ENCODE peak calls at places on chromosomes 16 and 17, in four cellular contexts. B is HepG2, S is H1, C is GM12878. Z is an unnamed sample.

GRCh38 chr17:376936-377863 is 24.6 kb upstream of the RPH3AL start:
- DNase-seq in B (no peak), S (no peak), C (no peak), Z (no peak)

GRCh38 chr16:54503011-54503410 is 216.4 kb upstream of the IRX3 start:
- DNase-seq in B (no peak), S (no peak), C (no peak), Z (no peak)

GRCh38 chr16:65069766-65070165 is 52.1 kb downstream of the CDH11 start:
- DNase-seq in B (no peak), S (no peak), C (no peak), Z (no peak)

GRCh38 chr17:73423806-73424205 is 112.0 kb upstream of the CDC42EP4 start:
- DNase-seq in B (no peak), S (no peak), C (no peak), Z (no peak)

GRCh38 chr16:69478685-69479084 is 54.3 kb downstream of the CYB5B start:
- DNase-seq in B (no peak), S (no peak), C (no peak), Z (no peak)

GRCh38 chr16:3088450-3088849 is 10.6 kb downstream of the ZSCAN10 start:
- DNase-seq in B (no peak), S (no peak), C (no peak), Z (no peak)

GRCh38 chr17:82065193-82065637 is 389 bp downstream of the DUS1L start:
- DNase-seq in B (no peak), S (no peak), C (no peak), Z (no peak)

GRCh38 chr17:38598536-38598935 is 7.2 kb downstream of the SRCIN1 start:
- DNase-seq in B (peak), S (peak), C (no peak), Z (peak)

GRCh38 chr17:10879110-10879509 is 41.2 kb upstream of the PIRT start:
- DNase-seq in B (no peak), S (peak), C (no peak), Z (peak)

GRCh38 chr17:18138065-18138749 is 29.7 kb downstream of the MYO15A start:
- DNase-seq in B (peak), S (no peak), C (no peak), Z (no peak)

GRCh38 chr17:83198366-83199341 is 119.2 kb downstream of the METRNL start:
- DNase-seq in B (no peak), S (no peak), C (no peak), Z (no peak)

GRCh38 chr17:17774009-17774881 is 62.5 kb downstream of the SREBF1 start:
- DNase-seq in B (no peak), S (no peak), C (no peak), Z (no peak)

GRCh38 chr17:45964634-45965033 is 34.4 kb upstream of the STH start:
- DNase-seq in B (no peak), S (no peak), C (no peak), Z (no peak)

GRCh38 chr17:32350662-32351418 is 883 bp downstream of the ZNF207 start:
- DNase-seq in B (peak), S (no peak), C (no peak), Z (no peak)

GRCh38 chr17:44216674-44217073 is 2.8 kb downstream of the UBTF start:
- DNase-seq in B (no peak), S (no peak), C (no peak), Z (no peak)
- H3K4me3 ChIP-seq in B (no peak), S (no peak), C (peak), Z (no peak)

DNA sequence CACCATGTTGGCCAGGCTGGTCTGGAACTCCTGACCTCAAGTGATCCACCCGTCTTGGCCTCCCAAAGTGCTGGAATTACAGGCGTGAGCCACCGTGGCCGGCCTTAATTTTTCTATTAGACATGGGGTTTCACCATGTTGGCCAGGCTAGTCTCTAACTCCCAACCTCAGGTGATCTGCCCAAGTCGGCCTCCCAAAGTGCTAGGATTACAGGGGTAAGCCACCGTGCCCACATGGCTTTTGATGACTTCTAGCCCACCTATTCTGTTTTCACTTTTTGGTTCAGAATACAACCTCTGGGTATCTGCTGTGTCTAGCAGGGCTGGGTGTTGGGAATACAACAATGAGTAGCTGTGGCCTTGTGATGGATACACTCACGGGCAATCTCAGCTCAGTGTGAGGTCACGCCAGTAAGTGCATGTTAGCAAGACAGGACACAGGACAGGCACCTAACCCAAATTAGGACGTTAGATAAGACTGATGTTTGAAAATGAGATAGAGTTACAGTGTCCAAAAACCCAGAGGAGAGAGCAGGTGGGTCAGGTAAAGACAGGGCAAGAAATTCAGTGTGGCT is 14.1 kb upstream of the YWHAE start:
- DNase-seq in B (no peak), S (no peak), C (no peak), Z (no peak)
- TF ChIP-seq SUZ12 in B (no peak), S (no peak), C (no peak), Z (no peak)

GRCh38 chr17:67438669-67439068 is 61.6 kb downstream of the PITPNC1 start:
- DNase-seq in B (no peak), S (no peak), C (no peak), Z (no peak)

GRCh38 chr17:67439269-67439668 is 62.2 kb downstream of the PITPNC1 start:
- DNase-seq in B (no peak), S (no peak), C (no peak), Z (no peak)

GRCh38 chr17:67440311-67441051 is 63.4 kb downstream of the PITPNC1 start:
- DNase-seq in B (no peak), S (no peak), C (no peak), Z (no peak)

GRCh38 chr17:67442787-67443624 is 65.9 kb downstream of the PITPNC1 start:
- DNase-seq in B (no peak), S (no peak), C (no peak), Z (no peak)

DNA sequence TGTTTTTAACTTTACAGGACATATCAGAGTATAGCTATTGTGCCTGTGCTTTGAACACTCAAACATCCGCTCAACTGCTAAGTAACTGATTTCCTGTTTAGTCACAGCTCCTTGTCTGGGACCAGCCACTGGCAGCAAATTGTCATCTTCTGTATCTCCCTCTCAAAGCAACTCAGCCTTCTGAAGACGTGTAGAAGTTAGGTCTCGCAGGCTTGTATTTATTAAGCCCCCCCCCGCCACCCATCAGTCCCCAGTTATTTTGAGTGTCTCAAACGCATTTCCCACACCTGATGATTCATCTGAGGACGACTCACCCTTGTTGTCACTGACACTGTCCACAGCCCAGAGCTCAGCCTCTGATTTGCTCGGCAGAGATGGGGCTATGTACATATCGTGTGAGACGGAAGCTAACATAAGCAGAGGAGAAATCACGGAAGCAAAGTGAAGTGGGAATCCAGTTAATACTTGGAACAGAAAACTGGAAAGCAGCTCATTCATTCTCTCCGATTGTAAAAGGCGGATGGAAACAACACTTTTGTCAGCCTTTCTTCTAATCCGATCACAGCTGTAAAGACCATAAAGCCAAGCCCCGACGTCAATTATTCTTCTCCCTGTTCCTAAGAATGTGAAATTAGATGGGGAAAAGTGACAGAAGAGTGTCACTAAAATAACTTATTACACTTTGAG is 64.1 kb downstream of the PITPNC1 start:
- DNase-seq in B (peak), S (no peak), C (no peak), Z (no peak)
- H3K4me3 ChIP-seq in B (no peak), S (no peak), C (no peak), Z (no peak)

GRCh38 chr16:4746991-4747574 is 12.7 kb downstream of the DNAAF8 start:
- DNase-seq in B (no peak), S (no peak), C (no peak), Z (no peak)
- TF ChIP-seq SUZ12 in B (no peak), S (no peak), C (no peak), Z (no peak)

GRCh38 chr16:48358419-48358818 is 26.8 kb downstream of the SIAH1 start:
- DNase-seq in B (no peak), S (no peak), C (no peak), Z (no peak)

GRCh38 chr16:48361012-48361411 is 24.2 kb downstream of the SIAH1 start:
- DNase-seq in B (no peak), S (no peak), C (no peak), Z (no peak)

GRCh38 chr16:48356633-48357376 is 28.4 kb downstream of the SIAH1 start:
- DNase-seq in B (no peak), S (no peak), C (no peak), Z (no peak)

GRCh38 chr16:48361540-48361939 is 23.7 kb downstream of the SIAH1 start:
- DNase-seq in B (no peak), S (no peak), C (no peak), Z (no peak)

DNA sequence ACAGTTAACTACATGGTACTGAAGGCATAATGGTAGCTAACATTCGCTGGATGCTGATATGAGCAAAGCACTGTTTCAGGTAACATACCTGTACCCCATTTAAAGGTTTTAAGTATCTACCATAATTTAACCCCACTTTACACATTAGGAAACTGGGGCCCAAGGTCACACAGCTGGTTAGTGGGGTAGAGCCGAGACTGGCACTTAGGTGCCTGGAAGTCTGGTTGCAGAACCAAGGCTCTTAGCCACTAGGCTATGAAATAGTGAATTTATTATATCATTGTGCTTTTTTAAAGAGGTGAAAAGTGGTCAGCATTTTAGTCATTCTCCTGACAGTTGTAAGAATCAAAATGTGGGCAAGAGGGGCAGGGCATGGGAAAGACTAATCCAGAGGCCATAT is 25.2 kb downstream of the SIAH1 start:
- DNase-seq in B (no peak), S (no peak), C (no peak), Z (no peak)
- H3K4me3 ChIP-seq in B (no peak), S (no peak), C (no peak), Z (no peak)

GRCh38 chr16:17830651-17831050 is 359.9 kb upstream of the XYLT1 start:
- DNase-seq in B (no peak), S (no peak), C (no peak), Z (no peak)

GRCh38 chr16:17829826-17830225 is 359.1 kb upstream of the XYLT1 start:
- DNase-seq in B (no peak), S (no peak), C (no peak), Z (no peak)

GRCh38 chr16:17827313-17827712 is 356.6 kb upstream of the XYLT1 start:
- DNase-seq in B (no peak), S (no peak), C (no peak), Z (no peak)

GRCh38 chr16:17831330-17831729 is 360.6 kb upstream of the XYLT1 start:
- DNase-seq in B (no peak), S (no peak), C (no peak), Z (no peak)

GRCh38 chr16:17828012-17828411 is 357.3 kb upstream of the XYLT1 start:
- DNase-seq in B (no peak), S (no peak), C (no peak), Z (no peak)
- TF ChIP-seq SUZ12 in B (no peak), S (no peak), C (no peak), Z (no peak)

GRCh38 chr17:78230996-78231931 is at the start of gene TMEM235:
- DNase-seq in B (no peak), S (peak), C (no peak), Z (no peak)
- H3K4me3 ChIP-seq in B (peak), S (peak), C (no peak), Z (peak)

GRCh38 chr17:28256370-28256769 is 62.6 kb upstream of the TMEM97 start:
- DNase-seq in B (no peak), S (no peak), C (no peak), Z (no peak)
- TF ChIP-seq SUZ12 in B (no peak), S (no peak), C (no peak), Z (no peak)

DNA sequence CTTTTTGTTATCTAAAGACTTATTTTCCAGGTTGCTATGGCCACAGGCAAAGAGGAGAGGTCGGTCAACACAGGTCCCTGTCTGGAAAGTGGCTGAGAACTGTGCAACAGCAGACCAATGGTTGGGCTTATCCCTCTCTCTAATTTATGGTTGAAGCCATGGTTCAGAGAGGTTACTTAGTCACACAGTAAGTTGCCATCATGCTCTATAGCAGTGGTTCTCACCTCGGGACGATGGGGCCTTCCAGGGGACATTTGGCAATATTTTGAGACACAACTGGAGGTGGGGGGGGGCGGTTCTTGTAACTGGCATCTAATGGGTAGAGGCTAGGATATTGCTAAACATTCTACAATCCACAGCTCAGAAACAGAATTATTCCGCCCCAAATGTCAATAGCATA is 842 bp upstream of the LDAF1 start:
- DNase-seq in B (no peak), S (no peak), C (no peak), Z (no peak)
- H3K4me3 ChIP-seq in B (peak), S (peak), C (no peak), Z (no peak)